ENCODE peak calls at places on chromosomes 7 and 10, in nine cellular contexts. M is right lobe of liver; F is AG04450; G is fibroblast of lung; O is CD8-positive, alpha-beta memory T cell; Z is left ventricle myocardium inferior; I is GM23338; P is aorta; E is upper lobe of right lung. X is an unnamed sample.

GRCh38 chr10:26169466-26169865 is 47.1 kb upstream of the GAD2 start:
- DNase-seq in M (no peak), F (no peak), G (no peak), O (no peak), Z (no peak), I (peak), P (no peak), E (no peak), X (no peak)

GRCh38 chr7:152597514-152597913 is 78.4 kb downstream of the XRCC2 start:
- DNase-seq in M (peak), F (no peak), G (no peak), O (no peak), Z (no peak), I (no peak), P (no peak), E (no peak), X (no peak)

GRCh38 chr10:131135716-131136115 is 175.8 kb downstream of the TCERG1L start:
- DNase-seq in M (no peak), F (no peak), G (no peak), O (no peak), Z (no peak), I (no peak), P (no peak), E (no peak), X (no peak)

GRCh38 chr7:117872565-117873055 is 631 bp downstream of the CTTNBP2 start:
- DNase-seq in M (no peak), F (no peak), G (peak), O (no peak), Z (peak), I (peak), P (peak), E (no peak), X (peak)

GRCh38 chr7:119842786-119843185 is 430.2 kb upstream of the KCND2 start:
- DNase-seq in M (no peak), F (no peak), G (no peak), O (no peak), Z (no peak), I (peak), P (no peak), E (no peak), X (no peak)

GRCh38 chr10:44873156-44873555 is 38.0 kb upstream of the TMEM72 start:
- DNase-seq in M (no peak), F (no peak), G (peak), O (no peak), Z (no peak), I (no peak), P (no peak), E (no peak), X (no peak)

GRCh38 chr7:106057204-106057961 is 54.7 kb downstream of the SYPL1 start:
- DNase-seq in M (no peak), F (no peak), G (no peak), O (no peak), Z (no peak), I (no peak), P (no peak), E (no peak), X (no peak)

GRCh38 chr7:112414855-112415490 is 35.3 kb upstream of the IFRD1 start:
- DNase-seq in M (no peak), F (no peak), G (peak), O (no peak), Z (no peak), I (peak), P (no peak), E (no peak), X (no peak)

GRCh38 chr10:78868861-78869260 is 199.9 kb upstream of the ZMIZ1 start:
- DNase-seq in M (no peak), F (no peak), G (no peak), O (no peak), Z (no peak), I (no peak), P (no peak), E (no peak), X (no peak)

GRCh38 chr7:56291-56913 is 136.0 kb upstream of the FAM20C start:
- DNase-seq in M (peak), F (no peak), G (no peak), O (no peak), Z (no peak), I (no peak), P (peak), E (peak), X (no peak)

GRCh38 chr7:50531401-50531906 is 33.8 kb downstream of the DDC start:
- DNase-seq in M (no peak), F (no peak), G (no peak), O (no peak), Z (no peak), I (peak), P (no peak), E (no peak), X (no peak)

GRCh38 chr10:128059915-128060314 is 66.3 kb downstream of the MKI67 start:
- DNase-seq in M (no peak), F (no peak), G (no peak), O (no peak), Z (no peak), I (no peak), P (no peak), E (no peak), X (no peak)

GRCh38 chr10:122181055-122181732 is 89.9 kb upstream of the BTBD16 start:
- DNase-seq in M (no peak), F (peak), G (peak), O (no peak), Z (no peak), I (no peak), P (no peak), E (no peak), X (no peak)

GRCh38 chr7:34463830-34464229 is 194.2 kb upstream of the NPSR1 start:
- DNase-seq in M (no peak), F (no peak), G (no peak), O (no peak), Z (no peak), I (peak), P (no peak), E (no peak), X (no peak)

GRCh38 chr7:158931899-158932298 is 75.5 kb downstream of the DYNC2I1 start:
- DNase-seq in M (no peak), F (no peak), G (no peak), O (no peak), Z (no peak), I (no peak), P (no peak), E (no peak), X (no peak)

GRCh38 chr7:157253850-157254249 is 83.0 kb upstream of the DNAJB6 start:
- DNase-seq in M (peak), F (no peak), G (no peak), O (no peak), Z (peak), I (no peak), P (no peak), E (peak), X (peak)

GRCh38 chr7:15755061-15755460 is 68.6 kb upstream of the MEOX2 start:
- DNase-seq in M (no peak), F (no peak), G (no peak), O (no peak), Z (no peak), I (no peak), P (no peak), E (no peak), X (no peak)

GRCh38 chr7:19928247-19928646 is 154.8 kb upstream of the TMEM196 start:
- DNase-seq in M (no peak), F (no peak), G (no peak), O (no peak), Z (no peak), I (no peak), P (no peak), E (no peak), X (no peak)

GRCh38 chr10:15842493-15843169 is 17.7 kb downstream of the MINDY3 start:
- DNase-seq in M (no peak), F (no peak), G (peak), O (no peak), Z (no peak), I (no peak), P (no peak), E (no peak), X (no peak)

GRCh38 chr10:60238408-60239100 is 151.1 kb downstream of the ANK3 start:
- DNase-seq in M (no peak), F (peak), G (peak), O (no peak), Z (no peak), I (peak), P (peak), E (no peak), X (no peak)

GRCh38 chr7:29647020-29647654 is 83.5 kb downstream of the PRR15 start:
- DNase-seq in M (no peak), F (no peak), G (no peak), O (no peak), Z (no peak), I (no peak), P (no peak), E (no peak), X (no peak)

GRCh38 chr10:29797616-29798015 is 162.8 kb upstream of the SVIL start:
- DNase-seq in M (no peak), F (no peak), G (no peak), O (no peak), Z (no peak), I (no peak), P (no peak), E (no peak), X (no peak)

GRCh38 chr10:49560526-49560925 is 21.6 kb upstream of the ERCC6 start:
- DNase-seq in M (no peak), F (no peak), G (no peak), O (no peak), Z (no peak), I (no peak), P (no peak), E (no peak), X (no peak)

GRCh38 chr10:16999665-17000451 is 129.8 kb downstream of the CUBN start:
- DNase-seq in M (no peak), F (peak), G (peak), O (no peak), Z (no peak), I (no peak), P (no peak), E (no peak), X (peak)

GRCh38 chr10:6212806-6213205 is 10.1 kb downstream of the PFKFB3 start:
- DNase-seq in M (no peak), F (no peak), G (no peak), O (no peak), Z (no peak), I (no peak), P (no peak), E (no peak), X (peak)

GRCh38 chr7:106152313-106152665 is 40.2 kb upstream of the SYPL1 start:
- DNase-seq in M (no peak), F (no peak), G (no peak), O (no peak), Z (no peak), I (no peak), P (no peak), E (no peak), X (no peak)

GRCh38 chr7:46283852-46284251 is 362.8 kb upstream of the IGFBP3 start:
- DNase-seq in M (no peak), F (no peak), G (no peak), O (no peak), Z (peak), I (peak), P (no peak), E (no peak), X (peak)

GRCh38 chr7:38973760-38974159 is 3.9 kb upstream of the POU6F2 start:
- DNase-seq in M (no peak), F (no peak), G (no peak), O (no peak), Z (no peak), I (peak), P (no peak), E (no peak), X (no peak)

GRCh38 chr7:42606217-42606905 is 305.5 kb downstream of the C7orf25 start:
- DNase-seq in M (no peak), F (no peak), G (peak), O (no peak), Z (no peak), I (no peak), P (no peak), E (no peak), X (no peak)

GRCh38 chr10:15796098-15796759 is 64.1 kb downstream of the MINDY3 start:
- DNase-seq in M (no peak), F (no peak), G (no peak), O (no peak), Z (no peak), I (no peak), P (no peak), E (no peak), X (no peak)

GRCh38 chr7:128264477-128264876 is 23.4 kb downstream of the LEP start:
- DNase-seq in M (no peak), F (no peak), G (no peak), O (no peak), Z (no peak), I (no peak), P (no peak), E (peak), X (no peak)

GRCh38 chr7:114484226-114484625 is 69.6 kb downstream of the FOXP2 start:
- DNase-seq in M (no peak), F (no peak), G (no peak), O (no peak), Z (no peak), I (no peak), P (no peak), E (no peak), X (no peak)

GRCh38 chr7:100897111-100897608 is 1.5 kb upstream of the ACHE start:
- DNase-seq in M (peak), F (no peak), G (no peak), O (peak), Z (peak), I (peak), P (no peak), E (peak), X (peak)

GRCh38 chr10:12130237-12130872 is 878 bp downstream of the SEC61A2 start:
- DNase-seq in M (no peak), F (peak), G (peak), O (peak), Z (no peak), I (peak), P (no peak), E (no peak), X (no peak)

DNA sequence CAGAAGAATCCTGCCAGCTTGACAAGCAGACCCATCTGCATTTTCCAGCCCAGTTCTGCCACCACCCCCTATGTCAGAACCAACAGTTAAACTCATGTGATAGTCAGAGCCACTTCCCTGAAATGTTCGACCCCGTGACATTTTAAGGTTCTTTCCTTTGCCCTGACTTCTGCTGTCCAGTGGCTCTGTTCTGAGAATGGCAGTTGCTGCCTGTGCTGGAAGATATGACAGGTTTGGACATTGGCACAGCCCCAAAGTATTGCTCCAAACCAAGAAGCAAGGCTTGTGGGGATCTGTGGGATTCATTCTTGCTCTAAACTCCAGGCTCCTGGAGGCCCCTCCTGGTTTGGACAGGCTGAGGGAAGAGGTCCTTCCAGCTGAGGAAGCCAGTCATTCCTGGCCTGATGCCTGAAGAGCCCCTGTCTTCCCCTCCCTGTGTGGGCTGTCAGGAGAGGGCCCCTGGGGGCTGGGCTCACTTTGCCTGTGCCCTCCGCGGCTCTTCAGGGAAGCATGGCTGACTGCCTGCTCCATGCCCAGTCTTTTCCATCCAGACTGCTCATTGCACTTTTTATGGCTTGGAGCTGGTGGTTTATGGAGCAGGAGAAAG is 137.9 kb downstream of the CDH23 start:
- DNase-seq in M (no peak), F (no peak), G (no peak), O (no peak), Z (peak), I (no peak), P (no peak), E (no peak), X (no peak)
- H3K27ac ChIP-seq in M (no peak), F (no peak), G (no peak), O (no peak), Z (no peak), I (no peak), P (no peak), E (no peak), X (no peak)

GRCh38 chr7:102892631-102893278 is 20.0 kb upstream of the LRRC17 start:
- DNase-seq in M (no peak), F (no peak), G (peak), O (no peak), Z (no peak), I (no peak), P (no peak), E (no peak), X (no peak)
- H3K4me3 ChIP-seq in M (no peak), F (no peak), G (no peak), O (no peak), Z (no peak), I (no peak), P (no peak), E (no peak), X (no peak)

GRCh38 chr10:14200645-14201534 is 129.8 kb downstream of the FRMD4A start:
- DNase-seq in M (no peak), F (no peak), G (no peak), O (no peak), Z (no peak), I (peak), P (no peak), E (no peak), X (peak)

GRCh38 chr10:14208231-14208630 is 122.5 kb downstream of the FRMD4A start:
- DNase-seq in M (no peak), F (no peak), G (no peak), O (no peak), Z (no peak), I (no peak), P (no peak), E (no peak), X (no peak)

GRCh38 chr10:14205246-14205645 is 125.5 kb downstream of the FRMD4A start:
- DNase-seq in M (no peak), F (no peak), G (no peak), O (no peak), Z (no peak), I (no peak), P (no peak), E (no peak), X (no peak)
- H3K27ac ChIP-seq in M (no peak), F (no peak), G (no peak), O (no peak), Z (no peak), I (no peak), P (no peak), E (no peak), X (no peak)

DNA sequence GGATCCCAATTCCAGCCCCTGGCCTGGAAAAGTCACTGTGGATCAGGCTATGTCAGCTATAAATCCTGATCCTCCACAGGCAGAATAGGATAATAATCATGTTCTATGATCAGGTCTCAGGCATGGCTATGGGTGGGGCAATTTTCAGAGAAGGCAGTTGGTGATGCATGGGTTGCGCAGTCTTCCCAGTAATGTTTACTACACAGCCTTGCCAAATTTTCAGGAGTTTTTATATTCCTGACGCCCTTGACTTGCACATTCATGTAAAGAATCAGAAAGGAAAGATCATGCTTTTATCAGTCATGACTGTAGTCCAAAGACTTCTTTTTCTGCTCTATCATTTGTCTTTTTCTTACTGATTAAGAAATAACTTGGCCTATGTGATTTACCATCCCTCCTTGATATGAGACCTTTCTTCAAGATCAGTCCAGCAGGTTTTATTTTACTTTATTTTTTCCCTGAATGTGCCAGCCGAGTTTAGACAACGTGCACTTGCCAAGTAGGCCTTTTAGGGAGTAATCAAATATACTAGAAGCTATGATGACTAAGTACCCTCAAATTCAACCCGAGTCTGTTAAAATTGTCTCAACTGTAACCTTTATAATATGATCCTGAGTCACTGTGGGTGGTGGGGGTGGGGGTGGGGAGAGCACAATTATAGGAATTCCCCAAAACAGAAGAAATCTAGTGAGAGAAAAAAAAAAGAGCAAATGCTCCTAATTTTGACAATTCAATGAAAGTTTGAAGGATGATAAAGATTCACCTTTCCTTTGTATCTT is 31.9 kb downstream of the ARL4A start:
- DNase-seq in M (no peak), F (no peak), G (peak), O (no peak), Z (no peak), I (no peak), P (no peak), E (no peak), X (no peak)
- H3K4me3 ChIP-seq in M (no peak), F (no peak), G (no peak), O (no peak), Z (no peak), I (no peak), P (no peak), E (no peak), X (no peak)

DNA sequence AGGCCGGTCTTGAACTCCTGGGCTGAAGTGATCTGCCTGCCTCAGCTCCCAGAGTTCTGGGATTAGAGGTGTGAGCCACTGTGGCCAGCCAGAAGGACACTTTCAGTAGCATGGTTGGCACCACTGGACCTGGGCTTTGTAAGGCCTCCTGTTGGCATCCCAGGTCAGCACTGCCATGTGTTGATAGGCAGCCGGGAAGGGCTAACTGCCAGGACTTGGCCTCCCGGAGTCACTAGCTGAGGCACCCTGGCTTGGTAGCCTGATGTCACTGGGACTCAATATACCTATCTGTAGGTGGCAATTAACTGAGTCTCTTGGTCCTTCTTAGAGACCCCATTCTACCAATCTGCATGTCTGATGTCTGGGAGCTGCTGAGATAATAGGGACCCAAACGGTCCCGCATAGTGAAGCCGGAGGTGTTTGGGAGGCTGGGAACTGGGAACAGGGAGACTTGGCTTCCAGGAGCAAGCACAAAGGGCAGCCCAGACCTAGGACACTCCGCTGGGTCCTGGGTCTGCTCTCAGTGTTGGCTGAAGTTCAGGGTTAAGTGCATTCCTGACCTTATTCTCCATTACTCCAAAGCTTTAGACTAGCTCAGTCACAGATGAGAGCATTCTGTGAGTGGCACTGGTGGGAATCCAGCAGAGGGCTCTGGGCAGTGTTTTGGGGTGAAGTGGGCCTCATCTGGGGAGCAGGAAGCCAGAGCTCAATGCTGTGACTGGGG is 2.6 kb downstream of the LHPP start:
- DNase-seq in M (peak), F (no peak), G (no peak), O (no peak), Z (no peak), I (no peak), P (no peak), E (no peak), X (no peak)
- H3K27ac ChIP-seq in M (no peak), F (no peak), G (no peak), O (no peak), Z (no peak), I (peak), P (no peak), E (no peak), X (no peak)

DNA sequence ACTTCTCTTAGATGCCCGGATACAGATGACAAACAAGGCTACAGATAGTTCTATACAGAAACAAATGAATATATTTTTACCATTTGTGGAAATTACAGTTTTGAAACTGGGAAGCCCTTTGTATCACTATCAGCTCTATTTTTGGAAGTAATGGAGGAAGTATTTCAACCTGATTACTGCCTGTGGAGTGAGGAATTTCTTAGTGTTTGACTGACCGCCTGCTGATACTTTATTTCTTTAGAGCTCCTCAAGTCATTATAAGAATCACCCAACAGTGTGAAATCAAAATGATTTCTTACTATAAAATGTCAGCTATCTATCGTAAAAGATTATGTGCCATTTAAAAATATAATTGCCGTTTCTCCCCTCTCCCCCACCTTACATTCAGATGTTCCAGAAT is 290.9 kb downstream of the SDK1 start:
- DNase-seq in M (no peak), F (no peak), G (no peak), O (no peak), Z (no peak), I (no peak), P (no peak), E (no peak), X (no peak)
- H3K4me3 ChIP-seq in M (no peak), F (no peak), G (no peak), O (no peak), Z (no peak), I (no peak), P (no peak), E (no peak), X (no peak)

X was measured in psoas muscle.